ENCODE peak calls at places on chromosomes 1 and 21, in six cellular contexts. V is heart right ventricle, G is NCI-H1105, A is heart left ventricle, H is HEK293T, D is OCI-LY7. W is an unnamed sample.

GRCh38 chr1:65164633-65165032 is 16.6 kb downstream of the AK4 start:
- DNase-seq in D (no peak), G (no peak), A (no peak), H (no peak), V (no peak), W (no peak)

GRCh38 chr21:36860736-36861594 is 105.5 kb downstream of the HLCS start:
- DNase-seq in D (no peak), V (no peak), H (no peak), G (no peak), A (no peak), W (no peak)

GRCh38 chr1:85504417-85504816 is 39.5 kb upstream of the DDAH1 start:
- DNase-seq in G (no peak), V (no peak), D (no peak), H (no peak), A (no peak), W (no peak)

GRCh38 chr1:42930178-42931107 is 28.2 kb downstream of the SLC2A1 start:
- DNase-seq in H (no peak), G (no peak), V (no peak), D (no peak), A (no peak), W (no peak)

GRCh38 chr21:46667735-46668380 is 32.4 kb downstream of the PRMT2 start:
- DNase-seq in H (peak; percentile 56), A (no peak), D (no peak), V (no peak), G (peak; percentile 28), W (no peak)

GRCh38 chr1:236122176-236122575 is 20.2 kb upstream of the GPR137B start:
- DNase-seq in H (no peak), G (no peak), D (no peak), A (no peak), V (no peak), W (no peak)

GRCh38 chr1:163163861-163164582 is 38.7 kb downstream of the RGS5 start:
- DNase-seq in H (no peak), D (no peak), G (no peak), A (no peak), V (no peak), W (no peak)

GRCh38 chr1:10387611-10388386 is 11.1 kb upstream of the PGD start:
- DNase-seq in A (peak; percentile 61), H (no peak), D (peak; percentile 78), V (peak; percentile 30), G (no peak), W (no peak)

GRCh38 chr1:161298116-161298515 is 11.7 kb downstream of the MPZ start:
- DNase-seq in H (no peak), G (no peak), D (peak; percentile 19), V (no peak), A (no peak), W (no peak)

GRCh38 chr1:40653851-40654537 is 11.5 kb downstream of the RIMS3 start:
- DNase-seq in A (no peak), D (no peak), H (no peak), G (no peak), V (no peak), W (no peak)

GRCh38 chr1:93668121-93668520 is 13.5 kb downstream of the BCAR3 start:
- DNase-seq in G (no peak), A (no peak), V (no peak), D (no peak), H (no peak), W (no peak)

GRCh38 chr1:48228156-48228555 is 5.6 kb downstream of the SLC5A9 start:
- DNase-seq in V (no peak), H (peak; percentile 38), A (no peak), G (no peak), D (no peak), W (no peak)

GRCh38 chr21:34078915-34079314 is 5.5 kb downstream of the MRPS6 start:
- DNase-seq in V (no peak), D (no peak), G (no peak), A (peak; percentile 38), H (no peak), W (no peak)

GRCh38 chr1:109241841-109242301 is 7.5 kb upstream of the CELSR2 start:
- DNase-seq in H (no peak), A (no peak), V (no peak), D (no peak), G (no peak), W (no peak)

GRCh38 chr1:53658489-53659230 is 80.3 kb downstream of the GLIS1 start:
- DNase-seq in H (no peak), V (no peak), G (no peak), D (no peak), A (no peak), W (no peak)

GRCh38 chr21:20270365-20271055 is 727.7 kb upstream of the NCAM2 start:
- DNase-seq in V (no peak), G (no peak), H (no peak), D (no peak), A (no peak), W (no peak)

GRCh38 chr1:240435996-240436566 is 175.9 kb downstream of the GREM2 start:
- DNase-seq in A (no peak), D (no peak), H (no peak), G (no peak), V (no peak), W (no peak)

W was measured in gastrocnemius medialis.